ENCODE peak calls at places on chromosomes 13 and 19, in five cellular contexts. P is stomach; H is breast epithelium; E is LNCaP clone FGC; D is CD4-positive, alpha-beta memory T cell. V is an unnamed sample.

GRCh38 chr19:10719466-10719961 is 1.6 kb downstream of the DNM2 start:
- DNase-seq in P (no peak), H (no peak), E (no peak), D (no peak), V (no peak)

GRCh38 chr13:111390522-111391270 is 70.3 kb downstream of the TEX29 start:
- DNase-seq in P (peak), H (no peak), E (no peak), D (no peak), V (no peak)

GRCh38 chr13:29484236-29484635 is 111.3 kb downstream of the SLC7A1 start:
- DNase-seq in P (no peak), H (no peak), E (no peak), D (no peak), V (no peak)

GRCh38 chr13:99722931-99723330 is 221.7 kb downstream of the TM9SF2 start:
- DNase-seq in P (no peak), H (no peak), E (no peak), D (no peak), V (no peak)

GRCh38 chr13:28794370-28794769 is 25.8 kb upstream of the MTUS2 start:
- DNase-seq in P (no peak), H (no peak), E (no peak), D (no peak), V (no peak)

GRCh38 chr19:362683-363082 is 18.1 kb upstream of the MIER2 start:
- DNase-seq in P (no peak), H (no peak), E (no peak), D (no peak), V (no peak)

GRCh38 chr13:53953205-53953604 is 924.6 kb downstream of the OLFM4 start:
- DNase-seq in P (no peak), H (no peak), E (no peak), D (no peak), V (no peak)

GRCh38 chr19:11194173-11194572 is 3.2 kb downstream of the KANK2 start:
- DNase-seq in P (no peak), H (no peak), E (no peak), D (no peak), V (no peak)

GRCh38 chr19:7772752-7773291 is 9.8 kb downstream of the CLEC4M start:
- DNase-seq in P (no peak), H (no peak), E (no peak), D (peak), V (peak)

GRCh38 chr19:49780861-49781260 is 14.1 kb downstream of the AP2A1 start:
- DNase-seq in P (no peak), H (no peak), E (no peak), D (no peak), V (no peak)

GRCh38 chr19:43928820-43929219 is 6.3 kb downstream of the ZNF45 start:
- DNase-seq in P (no peak), H (no peak), E (no peak), D (no peak), V (no peak)

GRCh38 chr13:80340643-80341097 is 256 bp downstream of the SPRY2 start:
- DNase-seq in P (no peak), H (no peak), E (no peak), D (no peak), V (peak)

GRCh38 chr13:34543836-34544235 is 398.2 kb upstream of the NBEA start:
- DNase-seq in P (no peak), H (no peak), E (no peak), D (no peak), V (no peak)

GRCh38 chr13:51412431-51412830 is 40.4 kb downstream of the INTS6 start:
- DNase-seq in P (no peak), H (no peak), E (peak), D (no peak), V (no peak)

GRCh38 chr19:13165091-13165997 is 15.1 kb downstream of the IER2 start:
- DNase-seq in P (no peak), H (no peak), E (no peak), D (no peak), V (no peak)

GRCh38 chr19:12065100-12065538 is 588 bp downstream of the ZNF844 start:
- DNase-seq in P (no peak), H (peak), E (no peak), D (no peak), V (no peak)

GRCh38 chr13:62626771-62627170 is 1211.1 kb upstream of the PCDH20 start:
- DNase-seq in P (no peak), H (no peak), E (no peak), D (no peak), V (peak)

GRCh38 chr13:50549221-50549942 is 294.1 kb downstream of the DLEU7 start:
- DNase-seq in P (no peak), H (no peak), E (no peak), D (no peak), V (no peak)

GRCh38 chr19:40422428-40423226 is 3.2 kb downstream of the SERTAD1 start:
- DNase-seq in P (no peak), H (no peak), E (no peak), D (no peak), V (no peak)

GRCh38 chr19:31214086-31214485 is 135.2 kb downstream of the TSHZ3 start:
- DNase-seq in P (peak), H (peak), E (no peak), D (peak), V (peak)

GRCh38 chr13:80083516-80084085 is 257.3 kb downstream of the SPRY2 start:
- DNase-seq in P (no peak), H (no peak), E (no peak), D (no peak), V (no peak)

GRCh38 chr19:54420068-54420382 is 4.8 kb downstream of the TTYH1 start:
- DNase-seq in P (no peak), H (no peak), E (no peak), D (no peak), V (no peak)

GRCh38 chr19:7386308-7386707 is 37.6 kb downstream of the ARHGEF18 start:
- DNase-seq in P (no peak), H (no peak), E (no peak), D (no peak), V (no peak)

GRCh38 chr13:79806821-79807220 is 325.9 kb downstream of the NDFIP2 start:
- DNase-seq in P (no peak), H (no peak), E (no peak), D (no peak), V (no peak)

GRCh38 chr13:108816381-108816780 is 187.0 kb downstream of the MYO16 start:
- DNase-seq in P (no peak), H (no peak), E (no peak), D (no peak), V (no peak)

GRCh38 chr19:32599736-32600157 is 18.8 kb downstream of the PDCD5 start:
- DNase-seq in P (no peak), H (no peak), E (peak), D (peak), V (peak)

GRCh38 chr13:98476538-98476966 is 100.4 kb downstream of the STK24 start:
- DNase-seq in P (peak), H (no peak), E (no peak), D (peak), V (peak)

GRCh38 chr13:64446372-64446771 is 2783.8 kb downstream of the PCDH9 start:
- DNase-seq in P (no peak), H (no peak), E (peak), D (no peak), V (no peak)

GRCh38 chr19:3370214-3370720 is 3.9 kb downstream of the NFIC start:
- DNase-seq in P (no peak), H (no peak), E (no peak), D (no peak), V (no peak)

GRCh38 chr19:3367572-3368440 is 1.4 kb downstream of the NFIC start:
- DNase-seq in P (no peak), H (no peak), E (no peak), D (no peak), V (no peak)

GRCh38 chr19:3368441-3368795 is 2.0 kb downstream of the NFIC start:
- DNase-seq in P (no peak), H (no peak), E (no peak), D (no peak), V (no peak)

GRCh38 chr19:3369337-3370213 is 3.2 kb downstream of the NFIC start:
- DNase-seq in P (peak), H (no peak), E (no peak), D (no peak), V (no peak)

DNA sequence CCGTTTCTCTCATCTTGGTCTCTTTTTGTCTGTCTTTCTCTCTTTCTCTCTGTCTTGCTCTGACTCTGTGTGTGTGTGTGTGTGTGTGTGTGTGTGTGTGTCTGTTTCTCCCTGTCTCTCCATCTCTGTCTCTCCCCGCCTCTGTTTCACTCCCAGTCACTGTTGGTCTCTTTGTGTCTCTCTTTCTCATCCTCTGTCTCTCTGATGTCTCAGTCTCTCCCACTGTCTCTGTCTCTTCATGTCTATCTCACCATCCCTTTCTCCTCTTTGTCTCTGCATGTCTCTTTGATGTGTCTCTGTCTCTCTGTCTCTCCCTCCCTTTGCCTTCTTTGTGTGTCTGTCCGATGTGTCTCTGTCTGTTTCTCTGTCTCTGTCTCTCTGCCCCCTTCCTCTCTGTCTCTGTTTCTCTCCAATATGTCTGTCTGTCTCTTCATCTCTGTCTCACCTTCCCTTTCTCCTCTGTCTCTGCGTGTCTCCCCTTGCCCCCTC is 2.5 kb downstream of the NFIC start:
- DNase-seq in P (no peak), H (no peak), E (no peak), D (no peak), V (no peak)
- H3K4me3 ChIP-seq in P (peak), H (peak), E (peak), D (no peak), V (no peak)

GRCh38 chr13:45615501-45616101 is at the start of gene ERICH6B:
- DNase-seq in P (no peak), H (no peak), E (no peak), D (peak), V (no peak)
- H3K4me3 ChIP-seq in P (peak), H (no peak), E (no peak), D (no peak), V (no peak)

GRCh38 chr13:40916207-40916998 is 102.7 kb downstream of the ELF1 start:
- DNase-seq in P (no peak), H (no peak), E (no peak), D (no peak), V (no peak)

GRCh38 chr13:40911341-40911740 is 107.8 kb downstream of the ELF1 start:
- DNase-seq in P (no peak), H (no peak), E (no peak), D (no peak), V (no peak)

DNA sequence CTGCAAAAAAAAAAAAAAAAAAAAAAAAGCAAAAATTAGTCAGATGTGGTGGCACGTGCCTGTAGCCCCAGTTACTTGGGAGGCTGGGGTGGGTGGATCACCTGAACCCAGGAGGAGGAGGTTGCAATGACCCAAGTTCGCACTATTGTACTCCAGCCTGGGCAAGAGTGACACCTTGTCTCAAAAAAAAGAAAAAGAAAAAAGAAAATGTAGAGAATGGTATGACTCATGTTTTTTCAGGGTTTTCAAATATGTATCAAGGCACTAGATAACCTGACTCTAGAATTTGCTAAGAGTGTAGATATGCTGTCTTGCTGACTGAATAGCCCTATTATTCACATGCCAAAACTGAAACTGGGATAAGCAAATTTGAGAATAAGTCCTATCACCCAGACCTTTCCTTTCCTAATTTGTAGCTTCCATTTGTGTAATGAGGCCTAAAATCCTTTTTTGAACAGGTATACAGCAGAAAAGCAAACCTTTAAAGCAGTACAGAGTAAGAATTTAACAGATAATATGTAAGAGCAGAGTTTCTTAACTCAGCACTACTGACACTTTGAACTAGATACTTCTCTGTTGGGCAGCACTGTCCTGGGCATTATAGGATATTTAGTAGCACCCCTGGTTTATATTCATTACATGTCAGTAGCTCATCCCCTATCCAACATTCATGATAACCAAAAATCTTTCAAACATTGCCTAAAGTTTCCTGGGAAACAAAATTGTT is 108.6 kb downstream of the ELF1 start:
- DNase-seq in P (no peak), H (no peak), E (no peak), D (no peak), V (no peak)
- H3K4me3 ChIP-seq in P (no peak), H (no peak), E (no peak), D (no peak), V (no peak)

DNA sequence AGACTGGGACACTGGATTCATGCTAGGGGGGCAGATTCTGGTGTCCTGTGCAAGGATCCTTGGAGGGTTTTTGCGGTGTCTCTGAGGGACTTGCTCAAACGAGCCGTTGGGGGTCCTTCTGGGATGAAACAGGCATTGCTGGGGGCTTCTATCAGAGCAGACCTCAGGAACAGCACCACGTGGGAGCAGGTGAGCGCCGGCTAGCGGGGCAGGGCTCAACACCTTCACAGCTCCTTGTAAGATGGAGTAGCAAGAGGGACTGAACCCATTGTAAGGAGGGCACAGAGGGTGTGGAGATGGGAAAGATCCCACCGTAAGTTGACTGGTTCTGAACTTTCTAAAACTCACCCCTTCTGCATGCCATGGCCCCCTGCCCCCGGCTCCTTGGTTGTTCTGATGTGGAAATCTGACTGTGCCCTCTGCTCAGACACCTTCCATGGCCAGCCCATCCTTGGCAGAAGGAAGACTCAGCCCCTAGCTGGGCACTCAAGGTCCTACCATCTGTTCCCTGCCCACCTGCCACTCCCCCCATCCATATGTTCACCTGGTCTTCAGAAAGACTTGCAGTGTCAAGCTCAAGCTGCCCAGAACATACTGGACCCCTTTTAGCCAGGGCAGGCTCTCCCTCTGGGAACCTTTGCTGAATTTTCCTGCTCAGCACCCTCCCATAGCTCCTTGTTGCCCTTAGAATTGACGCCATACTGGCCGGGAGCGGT is 1.2 kb downstream of the SLC27A1 start:
- DNase-seq in P (no peak), H (no peak), E (no peak), D (no peak), V (no peak)
- H3K4me3 ChIP-seq in P (peak), H (peak), E (peak), D (no peak), V (peak)

DNA sequence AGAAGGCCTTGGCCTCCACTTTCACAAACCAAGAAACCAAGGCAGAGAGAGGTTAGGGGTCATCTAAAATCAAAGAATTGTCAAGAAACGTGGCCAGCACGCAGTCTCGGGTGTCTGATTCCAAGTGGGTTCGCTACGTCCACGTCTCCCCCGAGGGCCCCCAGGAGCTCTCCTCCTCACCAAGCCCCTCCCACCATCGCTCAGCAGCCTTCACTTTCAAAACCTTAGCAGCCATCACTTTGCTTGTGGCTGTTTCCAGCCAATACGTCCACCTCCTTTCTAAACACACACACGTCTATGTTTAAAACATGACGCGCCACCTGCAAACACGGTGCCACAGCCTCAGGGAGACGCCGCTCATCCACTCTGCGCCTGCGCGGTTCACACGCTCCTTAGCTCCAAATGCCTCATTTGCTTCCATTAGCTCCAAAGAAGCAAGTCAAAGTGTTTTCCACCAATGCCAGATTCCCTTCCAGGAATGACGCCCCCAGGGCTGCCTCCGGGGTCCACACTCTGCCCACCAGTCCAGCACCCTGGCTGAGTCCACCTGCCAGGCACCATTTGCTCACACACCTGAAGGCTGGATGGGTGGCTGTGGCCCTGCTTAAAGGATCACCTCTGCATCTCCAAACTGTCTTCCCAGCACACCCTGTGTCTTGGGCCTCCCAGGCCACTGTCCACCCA is 5.5 kb downstream of the RASA3 start:
- DNase-seq in P (no peak), H (no peak), E (no peak), D (no peak), V (no peak)
- H3K4me3 ChIP-seq in P (no peak), H (no peak), E (no peak), D (peak), V (no peak)

GRCh38 chr19:29277107-29277506 is 64.2 kb upstream of the UQCRFS1 start:
- DNase-seq in P (no peak), H (no peak), E (no peak), D (peak), V (peak)
- H3K4me3 ChIP-seq in P (no peak), H (no peak), E (no peak), D (no peak), V (no peak)

GRCh38 chr19:2280633-2281264 is 1.2 kb downstream of the PEAK3 start:
- DNase-seq in P (no peak), H (no peak), E (no peak), D (no peak), V (no peak)

GRCh38 chr19:2282862-2283237 is 875 bp upstream of the PEAK3 start:
- DNase-seq in P (no peak), H (no peak), E (no peak), D (no peak), V (no peak)

GRCh38 chr19:2283835-2284507 is 2.0 kb upstream of the PEAK3 start:
- DNase-seq in P (no peak), H (no peak), E (no peak), D (no peak), V (no peak)

GRCh38 chr19:2278504-2279158 is 3.3 kb downstream of the PEAK3 start:
- DNase-seq in P (no peak), H (no peak), E (no peak), D (no peak), V (no peak)

DNA sequence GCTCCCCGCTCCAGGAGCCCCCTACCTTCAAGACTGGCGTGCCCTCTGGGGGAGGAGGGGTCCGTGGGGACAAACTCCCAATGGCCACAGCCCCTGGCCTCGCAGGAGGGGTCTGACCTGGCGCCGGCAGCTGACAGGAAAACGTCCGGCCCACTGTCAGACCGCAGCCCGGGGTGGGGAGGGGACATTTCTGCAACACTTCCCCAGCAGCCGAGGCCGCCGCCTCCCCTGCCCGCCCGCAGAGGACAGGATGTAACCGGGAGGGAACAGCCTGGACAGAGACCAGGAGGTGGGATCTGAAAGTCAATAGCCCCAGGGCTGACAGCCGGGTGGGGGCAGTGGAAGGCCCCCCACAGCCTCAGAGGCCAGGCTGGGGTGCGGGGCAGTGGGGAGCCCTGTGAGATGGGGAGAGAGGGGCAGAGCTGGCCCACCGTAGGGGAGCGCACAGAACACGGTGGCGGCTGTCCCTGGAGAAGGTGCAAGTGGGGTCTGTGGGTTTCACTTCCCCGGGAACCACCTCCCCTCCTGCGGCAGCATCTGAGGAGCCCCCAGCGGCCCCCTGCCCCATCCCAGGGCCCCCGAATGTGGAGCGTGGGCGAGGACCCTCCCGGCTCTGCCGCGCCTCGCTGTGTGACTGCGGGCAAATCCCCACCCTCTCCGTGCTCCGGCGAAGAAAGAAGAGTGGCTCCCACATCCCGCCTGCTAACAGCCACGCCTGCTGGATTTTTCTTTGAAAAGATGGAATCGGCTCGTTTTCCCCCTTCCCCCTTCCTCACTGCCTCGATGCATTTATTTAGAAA is at the start of gene PEAK3:
- DNase-seq in P (peak), H (no peak), E (no peak), D (no peak), V (no peak)
- H3K4me3 ChIP-seq in P (peak), H (peak), E (no peak), D (no peak), V (no peak)